ENCODE peak calls at places on chromosomes 11 and 22, in nine cellular contexts. One of them, this sample, is unnamed.

GRCh38 chr11:58647141-58647699 is 24.8 kb downstream of the CNTF start:
- DNase-seq in RKO: no peak
- DNase-seq in NCI-H82: no peak
- DNase-seq in cardiac muscle cell: no peak
- DNase-seq in EL: no peak
- DNase-seq in HEK293T: no peak
- DNase-seq in AG04450: no peak
- DNase-seq in thoracic aorta: no peak
- DNase-seq in activated CD4-positive, alpha-beta T cell treated with anti-CD3 and anti-CD28 coated beads, Interleukin-2, amount 50 U/mL, for 1 hour: no peak
- DNase-seq in this sample: no peak

GRCh38 chr11:119339581-119340334 is 925 bp downstream of the C1QTNF5 start:
- DNase-seq in cardiac muscle cell: peak; percentile 87
- DNase-seq in thoracic aorta: no peak
- DNase-seq in EL: peak; percentile 64
- DNase-seq in AG04450: no peak
- DNase-seq in HEK293T: peak; percentile 54
- DNase-seq in activated CD4-positive, alpha-beta T cell treated with anti-CD3 and anti-CD28 coated beads, Interleukin-2, amount 50 U/mL, for 1 hour: no peak
- DNase-seq in NCI-H82: peak; percentile 25
- DNase-seq in RKO: no peak
- DNase-seq in this sample: peak; percentile 83

GRCh38 chr22:30649430-30650007 is 13.9 kb downstream of the SLC35E4 start:
- DNase-seq in activated CD4-positive, alpha-beta T cell treated with anti-CD3 and anti-CD28 coated beads, Interleukin-2, amount 50 U/mL, for 1 hour: peak; percentile 56
- DNase-seq in AG04450: no peak
- DNase-seq in EL: peak; percentile 92
- DNase-seq in cardiac muscle cell: no peak
- DNase-seq in HEK293T: no peak
- DNase-seq in RKO: peak; percentile 87
- DNase-seq in NCI-H82: no peak
- DNase-seq in thoracic aorta: no peak
- DNase-seq in this sample: no peak

GRCh38 chr11:83459802-83460201 is 173.6 kb upstream of the CCDC90B start:
- DNase-seq in cardiac muscle cell: no peak
- DNase-seq in thoracic aorta: no peak
- DNase-seq in AG04450: no peak
- DNase-seq in HEK293T: no peak
- DNase-seq in EL: no peak
- DNase-seq in activated CD4-positive, alpha-beta T cell treated with anti-CD3 and anti-CD28 coated beads, Interleukin-2, amount 50 U/mL, for 1 hour: no peak
- DNase-seq in RKO: peak; percentile 22
- DNase-seq in NCI-H82: no peak
- DNase-seq in this sample: no peak

GRCh38 chr22:42473484-42474193 is 41.4 kb upstream of the NFAM1 start:
- DNase-seq in EL: peak; percentile 66
- DNase-seq in HEK293T: peak; percentile 61
- DNase-seq in NCI-H82: peak; percentile 72
- DNase-seq in RKO: peak; percentile 79
- DNase-seq in activated CD4-positive, alpha-beta T cell treated with anti-CD3 and anti-CD28 coated beads, Interleukin-2, amount 50 U/mL, for 1 hour: no peak
- DNase-seq in cardiac muscle cell: peak; percentile 69
- DNase-seq in thoracic aorta: no peak
- DNase-seq in AG04450: peak; percentile 11
- DNase-seq in this sample: peak; percentile 21

GRCh38 chr11:130725417-130726233 is 190.7 kb downstream of the SNX19 start:
- DNase-seq in HEK293T: no peak
- DNase-seq in RKO: no peak
- DNase-seq in NCI-H82: no peak
- DNase-seq in EL: peak; percentile 47
- DNase-seq in AG04450: no peak
- DNase-seq in cardiac muscle cell: peak; percentile 64
- DNase-seq in activated CD4-positive, alpha-beta T cell treated with anti-CD3 and anti-CD28 coated beads, Interleukin-2, amount 50 U/mL, for 1 hour: no peak
- DNase-seq in thoracic aorta: no peak
- DNase-seq in this sample: no peak

GRCh38 chr11:134032501-134033091 is 36.3 kb upstream of the JAM3 start:
- DNase-seq in cardiac muscle cell: no peak
- DNase-seq in EL: peak; percentile 28
- DNase-seq in AG04450: no peak
- DNase-seq in RKO: no peak
- DNase-seq in NCI-H82: no peak
- DNase-seq in thoracic aorta: no peak
- DNase-seq in activated CD4-positive, alpha-beta T cell treated with anti-CD3 and anti-CD28 coated beads, Interleukin-2, amount 50 U/mL, for 1 hour: no peak
- DNase-seq in HEK293T: no peak
- DNase-seq in this sample: peak; percentile 82

GRCh38 chr11:12220305-12220704 is 109.9 kb downstream of the MICAL2 start:
- DNase-seq in HEK293T: no peak
- DNase-seq in cardiac muscle cell: no peak
- DNase-seq in activated CD4-positive, alpha-beta T cell treated with anti-CD3 and anti-CD28 coated beads, Interleukin-2, amount 50 U/mL, for 1 hour: no peak
- DNase-seq in AG04450: no peak
- DNase-seq in NCI-H82: peak; percentile 26
- DNase-seq in RKO: no peak
- DNase-seq in thoracic aorta: no peak
- DNase-seq in EL: no peak
- DNase-seq in this sample: peak; percentile 92

GRCh38 chr22:38437416-38437815 is 17.6 kb downstream of the KCNJ4 start:
- DNase-seq in HEK293T: no peak
- DNase-seq in RKO: peak; percentile 39
- DNase-seq in AG04450: no peak
- DNase-seq in NCI-H82: no peak
- DNase-seq in thoracic aorta: no peak
- DNase-seq in EL: no peak
- DNase-seq in activated CD4-positive, alpha-beta T cell treated with anti-CD3 and anti-CD28 coated beads, Interleukin-2, amount 50 U/mL, for 1 hour: no peak
- DNase-seq in cardiac muscle cell: no peak
- DNase-seq in this sample: no peak

GRCh38 chr11:72864692-72865655 is 50.8 kb downstream of the ATG16L2 start:
- DNase-seq in HEK293T: no peak
- DNase-seq in EL: peak; percentile 70
- DNase-seq in cardiac muscle cell: no peak
- DNase-seq in activated CD4-positive, alpha-beta T cell treated with anti-CD3 and anti-CD28 coated beads, Interleukin-2, amount 50 U/mL, for 1 hour: no peak
- DNase-seq in NCI-H82: no peak
- DNase-seq in thoracic aorta: no peak
- DNase-seq in AG04450: no peak
- DNase-seq in RKO: no peak
- DNase-seq in this sample: peak; percentile 10

GRCh38 chr11:93967258-93967657 is 53.9 kb upstream of the HEPHL1 start:
- DNase-seq in HEK293T: no peak
- DNase-seq in cardiac muscle cell: no peak
- DNase-seq in AG04450: no peak
- DNase-seq in RKO: no peak
- DNase-seq in NCI-H82: no peak
- DNase-seq in thoracic aorta: no peak
- DNase-seq in activated CD4-positive, alpha-beta T cell treated with anti-CD3 and anti-CD28 coated beads, Interleukin-2, amount 50 U/mL, for 1 hour: no peak
- DNase-seq in EL: no peak
- DNase-seq in this sample: no peak

GRCh38 chr11:20452585-20452984 is 65.1 kb downstream of the PRMT3 start:
- DNase-seq in RKO: no peak
- DNase-seq in EL: no peak
- DNase-seq in HEK293T: no peak
- DNase-seq in cardiac muscle cell: no peak
- DNase-seq in AG04450: no peak
- DNase-seq in activated CD4-positive, alpha-beta T cell treated with anti-CD3 and anti-CD28 coated beads, Interleukin-2, amount 50 U/mL, for 1 hour: no peak
- DNase-seq in thoracic aorta: no peak
- DNase-seq in NCI-H82: peak; percentile 66
- DNase-seq in this sample: no peak

GRCh38 chr11:47907499-47907898 is 59.3 kb upstream of the NUP160 start:
- DNase-seq in AG04450: no peak
- DNase-seq in HEK293T: no peak
- DNase-seq in RKO: no peak
- DNase-seq in thoracic aorta: no peak
- DNase-seq in cardiac muscle cell: no peak
- DNase-seq in NCI-H82: no peak
- DNase-seq in EL: peak; percentile 65
- DNase-seq in activated CD4-positive, alpha-beta T cell treated with anti-CD3 and anti-CD28 coated beads, Interleukin-2, amount 50 U/mL, for 1 hour: no peak
- DNase-seq in this sample: no peak

GRCh38 chr11:113401718-113402117 is 14.1 kb downstream of the ANKK1 start:
- DNase-seq in cardiac muscle cell: no peak
- DNase-seq in thoracic aorta: no peak
- DNase-seq in EL: peak; percentile 28
- DNase-seq in HEK293T: no peak
- DNase-seq in AG04450: no peak
- DNase-seq in activated CD4-positive, alpha-beta T cell treated with anti-CD3 and anti-CD28 coated beads, Interleukin-2, amount 50 U/mL, for 1 hour: no peak
- DNase-seq in NCI-H82: no peak
- DNase-seq in RKO: no peak
- DNase-seq in this sample: peak; percentile 93

GRCh38 chr11:81255905-81256304 is 1477.8 kb downstream of the FAM181B start:
- DNase-seq in NCI-H82: no peak
- DNase-seq in cardiac muscle cell: no peak
- DNase-seq in RKO: no peak
- DNase-seq in AG04450: no peak
- DNase-seq in HEK293T: no peak
- DNase-seq in EL: no peak
- DNase-seq in activated CD4-positive, alpha-beta T cell treated with anti-CD3 and anti-CD28 coated beads, Interleukin-2, amount 50 U/mL, for 1 hour: no peak
- DNase-seq in thoracic aorta: no peak
- DNase-seq in this sample: no peak